ENCODE peak calls at places on chromosomes 11 and 22, in ten cellular contexts. I, F, T, O, Q, Y, N, V, M and U are unnamed samples.

GRCh38 chr11:64451856-64452255 is 92.9 kb downstream of the RPS6KA4 start:
- DNase-seq in I (no peak), F (no peak), T (no peak), O (no peak), Q (no peak), Y (no peak), N (no peak), V (no peak), M (no peak), U (no peak)

GRCh38 chr11:94821439-94821838 is 53.3 kb downstream of the AMOTL1 start:
- DNase-seq in I (no peak), F (no peak), T (no peak), O (no peak), Q (no peak), Y (no peak), N (no peak), V (no peak), M (no peak), U (no peak)

GRCh38 chr11:69563946-69564780 is 76.8 kb upstream of the CCND1 start:
- DNase-seq in I (no peak), F (no peak), T (no peak), O (peak; percentile 3), Q (no peak), Y (no peak), N (no peak), V (no peak), M (no peak), U (no peak)

GRCh38 chr11:19506803-19507466 is 205.7 kb upstream of the NAV2 start:
- DNase-seq in I (no peak), F (no peak), T (no peak), O (no peak), Q (no peak), Y (no peak), N (no peak), V (no peak), M (no peak), U (no peak)

GRCh38 chr11:16792426-16792825 is 54.0 kb downstream of the C11orf58 start:
- DNase-seq in I (no peak), F (no peak), T (no peak), O (peak; percentile 41), Q (no peak), Y (no peak), N (peak; percentile 54), V (no peak), M (peak; percentile 61), U (no peak)

GRCh38 chr11:105870521-105871113 is 151.4 kb downstream of the MSANTD4 start:
- DNase-seq in I (peak; percentile 31), F (no peak), T (no peak), O (no peak), Q (no peak), Y (no peak), N (no peak), V (no peak), M (no peak), U (no peak)

GRCh38 chr11:11397043-11397415 is 44.0 kb upstream of the CSNK2A3 start:
- DNase-seq in I (no peak), F (no peak), T (no peak), O (no peak), Q (no peak), Y (no peak), N (no peak), V (no peak), M (peak; percentile 37), U (no peak)

GRCh38 chr11:60767388-60767811 is 10.7 kb downstream of the MS4A15 start:
- DNase-seq in I (no peak), F (no peak), T (peak; percentile 12), O (no peak), Q (no peak), Y (no peak), N (no peak), V (no peak), M (no peak), U (peak; percentile 50)

GRCh38 chr11:82987997-82988396 is 83.7 kb downstream of the RAB30 start:
- DNase-seq in I (no peak), F (no peak), T (no peak), O (no peak), Q (no peak), Y (no peak), N (no peak), V (no peak), M (no peak), U (no peak)

GRCh38 chr11:8248786-8249185 is 14.9 kb downstream of the LMO1 start:
- DNase-seq in I (no peak), F (no peak), T (no peak), O (no peak), Q (no peak), Y (peak; percentile 20), N (no peak), V (no peak), M (no peak), U (peak; percentile 3)

GRCh38 chr11:41246399-41246745 is 213.1 kb downstream of the LRRC4C start:
- DNase-seq in I (no peak), F (no peak), T (no peak), O (no peak), Q (no peak), Y (no peak), N (no peak), V (no peak), M (no peak), U (peak; percentile 10)

GRCh38 chr11:11786771-11787170 is 55.0 kb upstream of the USP47 start:
- DNase-seq in I (peak; percentile 53), F (no peak), T (no peak), O (peak; percentile 42), Q (peak; percentile 37), Y (no peak), N (peak; percentile 5), V (peak; percentile 3), M (peak; percentile 40), U (no peak)

GRCh38 chr11:63765688-63766241 is 2.8 kb downstream of the ZFTA start:
- DNase-seq in I (no peak), F (no peak), T (no peak), O (no peak), Q (no peak), Y (peak; percentile 47), N (no peak), V (no peak), M (no peak), U (peak; percentile 32)

GRCh38 chr11:48108231-48109045 is 108.2 kb upstream of the OR4B1 start:
- DNase-seq in I (no peak), F (no peak), T (no peak), O (no peak), Q (no peak), Y (no peak), N (no peak), V (no peak), M (no peak), U (no peak)

GRCh38 chr11:48110509-48110766 is 106.2 kb upstream of the OR4B1 start:
- DNase-seq in I (no peak), F (no peak), T (no peak), O (no peak), Q (no peak), Y (no peak), N (no peak), V (no peak), M (no peak), U (no peak)

GRCh38 chr11:48111941-48112340 is 104.7 kb upstream of the OR4B1 start:
- DNase-seq in I (no peak), F (no peak), T (no peak), O (no peak), Q (no peak), Y (no peak), N (no peak), V (no peak), M (no peak), U (no peak)

GRCh38 chr11:48107188-48107704 is 109.4 kb upstream of the OR4B1 start:
- DNase-seq in I (peak; percentile 66), F (peak; percentile 68), T (no peak), O (peak; percentile 51), Q (peak; percentile 76), Y (no peak), N (no peak), V (peak; percentile 11), M (no peak), U (no peak)

DNA sequence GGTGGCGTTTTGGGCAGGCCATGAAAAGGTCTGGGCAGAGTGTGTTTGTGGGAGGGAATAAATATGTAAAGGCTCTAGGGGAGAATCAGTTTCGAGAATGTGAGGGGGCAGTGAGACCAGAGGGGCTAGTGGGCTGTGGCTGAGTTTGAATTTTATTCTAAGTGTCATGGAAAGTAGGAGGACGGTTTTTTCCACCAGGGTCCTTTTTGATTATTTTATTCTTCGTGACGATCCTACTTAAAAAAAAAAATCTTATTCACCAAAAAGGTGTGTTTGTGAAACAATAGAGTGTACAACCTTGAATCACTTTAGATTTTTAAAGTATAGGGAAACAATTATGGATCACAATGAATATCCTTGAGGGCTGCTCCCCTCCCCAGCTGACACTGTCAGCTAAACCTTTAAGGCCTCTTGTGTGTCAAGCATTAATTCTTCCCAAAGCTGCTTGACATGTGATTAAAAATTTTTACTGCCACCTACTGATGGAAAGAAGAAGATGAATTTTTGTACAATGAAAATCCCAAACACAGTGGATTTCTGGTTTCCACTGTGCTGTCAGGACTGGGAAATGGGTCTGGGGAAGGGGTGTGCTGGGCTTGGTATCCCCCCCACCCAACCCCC is 107.5 kb upstream of the OR4B1 start:
- DNase-seq in I (peak; percentile 69), F (peak; percentile 38), T (peak; percentile 37), O (peak; percentile 72), Q (peak; percentile 63), Y (no peak), N (peak; percentile 51), V (peak; percentile 29), M (peak; percentile 71), U (no peak)
- TF ChIP-seq CTCF in I (peak; percentile 34), F (peak; percentile 35), T (peak; percentile 63), O (peak; percentile 27), Q (peak; percentile 45), Y (peak; percentile 39), N (peak; percentile 25), V (peak; percentile 45), M (peak; percentile 35), U (no peak)

GRCh38 chr22:50342651-50343540 is at the start of gene PPP6R2:
- DNase-seq in I (peak; percentile 64), F (peak; percentile 92), T (no peak), O (peak; percentile 64), Q (peak; percentile 83), Y (peak; percentile 90), N (no peak), V (peak; percentile 7), M (peak; percentile 76), U (peak; percentile 90)
- TF ChIP-seq CTCF in I (peak; percentile 14), F (no peak), T (no peak), O (no peak), Q (peak; percentile 1), Y (peak; percentile 4), N (no peak), V (no peak), M (no peak), U (peak; percentile 65)

GRCh38 chr11:134905513-134905912 is 493.5 kb upstream of the B3GAT1 start:
- DNase-seq in I (no peak), F (no peak), T (no peak), O (no peak), Q (no peak), Y (no peak), N (no peak), V (no peak), M (no peak), U (no peak)
- TF ChIP-seq CTCF in I (no peak), F (no peak), T (no peak), O (no peak), Q (no peak), Y (no peak), N (no peak), V (no peak), M (no peak), U (no peak)

DNA sequence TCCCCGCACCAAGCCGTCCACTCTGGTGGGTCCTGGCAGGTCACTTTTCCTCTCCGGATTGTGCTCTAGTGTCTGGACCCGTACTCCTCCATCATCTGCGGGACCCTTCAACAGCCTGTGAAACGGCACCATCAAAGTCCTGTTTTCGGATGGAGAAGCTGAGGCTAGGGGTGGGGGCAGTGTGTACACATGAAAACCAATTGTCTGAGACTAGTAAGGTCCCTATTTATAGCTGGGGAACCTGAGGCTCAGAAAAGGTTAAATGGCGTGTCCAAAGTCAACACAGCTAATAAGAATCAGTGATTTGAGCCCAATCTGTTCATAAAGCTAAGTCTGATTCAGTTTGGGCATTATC is 666 bp upstream of the LRRC32 start:
- DNase-seq in I (no peak), F (no peak), T (no peak), O (no peak), Q (no peak), Y (no peak), N (no peak), V (no peak), M (no peak), U (no peak)
- TF ChIP-seq CTCF in I (no peak), F (no peak), T (no peak), O (no peak), Q (no peak), Y (no peak), N (no peak), V (no peak), M (no peak), U (no peak)